ENCODE peak calls at places on chromosomes 2 and 18, in four cellular contexts. V is NB4, E is ovary, F is IMR-90. U is an unnamed sample.

GRCh38 chr18:31325051-31325450 is 7.1 kb downstream of the DSG1 start:
- DNase-seq in E (no peak), F (peak), V (no peak), U (no peak)

GRCh38 chr2:208062113-208062512 is 36.8 kb upstream of the PLEKHM3 start:
- DNase-seq in F (peak), V (peak), E (no peak), U (no peak)

GRCh38 chr2:179444056-179444455 is 179.4 kb upstream of the SESTD1 start:
- DNase-seq in E (no peak), F (peak), V (no peak), U (no peak)

GRCh38 chr2:145379934-145380333 is 860.0 kb upstream of the ZEB2 start:
- DNase-seq in F (no peak), V (no peak), E (no peak), U (no peak)

GRCh38 chr2:231887756-231888155 is 38.4 kb downstream of the NPPC start:
- DNase-seq in V (no peak), E (no peak), F (no peak), U (no peak)

GRCh38 chr2:218430721-218431120 is 11.8 kb downstream of the VIL1 start:
- DNase-seq in V (no peak), E (peak), F (no peak), U (no peak)

GRCh38 chr2:235127909-235128308 is 176.1 kb downstream of the SH3BP4 start:
- DNase-seq in E (no peak), V (no peak), F (no peak), U (no peak)

GRCh38 chr2:232981356-232981755 is 31.7 kb downstream of the NGEF start:
- DNase-seq in E (no peak), F (no peak), V (no peak), U (no peak)

GRCh38 chr2:141595531-141595930 is 535.3 kb downstream of the LRP1B start:
- DNase-seq in F (no peak), V (no peak), E (no peak), U (no peak)

GRCh38 chr18:48827321-48828200 is 123.2 kb downstream of the SMAD7 start:
- DNase-seq in F (peak), E (peak), V (no peak), U (no peak)

GRCh38 chr2:13611939-13612338 is 895.2 kb downstream of the TRIB2 start:
- DNase-seq in V (no peak), F (no peak), E (no peak), U (no peak)

GRCh38 chr2:45307147-45307546 is 297.9 kb upstream of the SIX2 start:
- DNase-seq in E (no peak), F (no peak), V (no peak), U (no peak)

GRCh38 chr2:222769446-222769845 is 91.4 kb upstream of the ACSL3 start:
- DNase-seq in V (no peak), F (no peak), E (no peak), U (no peak)

GRCh38 chr2:95275151-95275515 is 884 bp downstream of the PROM2 start:
- DNase-seq in F (no peak), E (peak), V (no peak), U (no peak)

GRCh38 chr2:179263460-179264237 is 983 bp downstream of the SESTD1 start:
- DNase-seq in V (peak), F (peak), E (peak), U (peak)

GRCh38 chr2:138671566-138671965 is 108.6 kb downstream of the NXPH2 start:
- DNase-seq in V (no peak), E (no peak), F (no peak), U (no peak)

GRCh38 chr2:38743672-38744398 is 7.3 kb downstream of the SRSF7 start:
- DNase-seq in E (no peak), V (no peak), F (no peak), U (no peak)

GRCh38 chr2:174842496-174842895 is 78.2 kb upstream of the CHRNA1 start:
- DNase-seq in E (no peak), V (no peak), F (no peak), U (no peak)

GRCh38 chr2:233005096-233005495 is 8.0 kb downstream of the NGEF start:
- DNase-seq in E (no peak), V (no peak), F (no peak), U (no peak)

GRCh38 chr2:120182019-120182560 is 41.1 kb downstream of the TMEM185B start:
- DNase-seq in E (no peak), F (no peak), V (no peak), U (no peak)

GRCh38 chr2:127619191-127619590 is 26.8 kb upstream of the GPR17 start:
- DNase-seq in V (no peak), F (no peak), E (no peak), U (no peak)

GRCh38 chr2:173806761-173807160 is 158.4 kb downstream of the SP3 start:
- DNase-seq in V (no peak), E (no peak), F (peak), U (no peak)

GRCh38 chr2:187075106-187076070 is 226.4 kb upstream of the ZSWIM2 start:
- DNase-seq in V (no peak), F (no peak), E (no peak), U (no peak)

GRCh38 chr18:35582310-35582682 is 756 bp downstream of the GALNT1 start:
- DNase-seq in F (no peak), V (peak), E (no peak), U (no peak)

GRCh38 chr18:35578481-35578880 is 3.1 kb upstream of the GALNT1 start:
- DNase-seq in V (no peak), E (no peak), F (peak), U (no peak)

GRCh38 chr18:35582899-35583558 is 1.5 kb downstream of the GALNT1 start:
- DNase-seq in V (peak), F (peak), E (no peak), U (no peak)

GRCh38 chr18:35581555-35582309 is at the start of gene GALNT1:
- DNase-seq in V (peak), E (peak), F (peak), U (peak)

DNA sequence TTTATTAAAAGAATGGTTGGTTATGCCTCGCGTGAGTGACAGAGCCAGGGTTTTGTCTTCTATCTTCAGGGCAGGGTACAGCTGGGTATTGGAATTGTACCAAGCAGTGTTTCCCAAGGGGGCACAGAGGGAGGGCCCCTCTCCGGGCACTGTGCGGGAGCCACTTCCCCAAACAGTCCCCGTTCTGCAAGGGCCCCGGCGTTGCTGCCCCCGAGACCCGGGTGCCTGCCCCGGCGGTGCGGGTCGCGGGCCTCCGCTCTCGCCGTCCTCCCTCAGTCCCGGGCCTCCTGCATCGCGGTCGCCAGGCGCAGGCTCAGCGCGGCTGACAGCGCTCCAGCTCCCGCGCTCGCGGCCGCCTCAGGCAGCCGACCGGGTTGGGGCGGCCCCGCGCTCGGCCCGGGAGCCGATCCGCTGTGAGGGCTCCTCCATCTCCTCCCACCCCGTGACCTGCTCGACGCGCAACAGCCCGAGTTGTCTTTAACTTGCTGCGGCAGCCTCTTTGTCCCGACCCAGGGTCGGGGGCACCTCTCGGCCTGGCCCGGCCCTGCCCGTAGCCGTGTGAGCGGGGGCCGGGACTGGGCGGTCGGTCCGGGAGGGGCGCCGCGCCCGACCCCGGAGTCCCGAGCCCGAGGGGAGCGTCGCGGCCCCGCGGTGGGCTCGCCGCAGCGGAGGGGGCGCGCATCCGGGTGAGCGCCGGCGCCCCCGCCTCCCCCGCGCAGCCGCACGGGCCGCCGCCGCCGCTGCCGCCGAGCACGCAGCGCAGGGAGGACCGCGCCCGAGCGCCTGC is 599 bp upstream of the GALNT1 start:
- DNase-seq in F (peak), V (peak), E (peak), U (peak)
- TF ChIP-seq POLR2A in F (no peak), V (no peak), E (no peak), U (peak)

GRCh38 chr2:219569635-219570034 is 1.7 kb downstream of the OBSL1 start:
- DNase-seq in F (no peak), E (no peak), V (no peak), U (no peak)

GRCh38 chr2:219569041-219569440 is 2.3 kb downstream of the OBSL1 start:
- DNase-seq in E (no peak), V (no peak), F (no peak), U (no peak)

GRCh38 chr2:219570924-219571310 is 422 bp downstream of the OBSL1 start:
- DNase-seq in V (peak), E (peak), F (peak), U (no peak)

GRCh38 chr2:219571311-219572236 is at the start of gene OBSL1:
- DNase-seq in V (peak), F (peak), E (peak), U (peak)

DNA sequence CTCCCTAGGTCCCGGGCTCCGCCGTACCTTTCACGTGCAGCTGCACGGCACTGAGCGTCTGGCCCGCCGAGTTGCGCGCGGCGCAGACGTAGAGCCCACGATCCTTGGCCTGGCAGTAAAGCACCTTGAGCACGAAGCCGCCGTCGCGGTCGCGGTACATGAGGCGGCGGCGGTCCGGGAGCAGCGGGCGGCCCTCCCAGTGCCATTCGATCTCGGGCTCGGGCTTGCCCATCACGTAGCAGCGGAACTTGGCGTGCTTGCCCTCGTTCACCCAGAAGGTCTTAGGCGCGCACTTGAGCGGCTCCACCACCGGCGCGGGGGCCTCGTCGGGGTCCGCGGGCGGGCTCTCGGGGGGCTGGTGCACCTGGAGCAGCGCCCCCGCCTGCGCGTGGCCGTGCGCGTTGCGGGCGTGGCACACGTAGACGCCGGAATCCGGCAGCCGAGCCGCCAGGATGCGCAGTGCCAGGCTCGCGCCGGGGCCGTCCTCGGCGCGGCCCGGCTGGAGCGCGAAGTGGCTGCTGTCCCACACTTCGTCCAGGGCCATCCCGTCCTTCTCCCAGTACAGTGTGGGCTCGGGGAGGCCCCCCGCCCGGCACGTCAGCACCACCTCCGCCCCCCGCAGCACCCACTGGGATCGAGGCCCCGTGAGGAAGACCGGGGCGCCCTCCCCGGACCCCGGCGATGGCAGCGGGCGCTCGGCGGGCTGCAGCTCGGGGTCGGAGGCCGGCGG is 980 bp downstream of the OBSL1 start:
- DNase-seq in E (peak), V (peak), F (peak), U (no peak)
- TF ChIP-seq POLR2A in E (no peak), V (no peak), F (no peak), U (peak)

GRCh38 chr2:96502891-96503636 is 2.1 kb downstream of the NEURL3 start:
- DNase-seq in V (no peak), F (no peak), E (peak), U (no peak)
- TF ChIP-seq POLR2A in V (no peak), F (no peak), E (no peak), U (no peak)

DNA sequence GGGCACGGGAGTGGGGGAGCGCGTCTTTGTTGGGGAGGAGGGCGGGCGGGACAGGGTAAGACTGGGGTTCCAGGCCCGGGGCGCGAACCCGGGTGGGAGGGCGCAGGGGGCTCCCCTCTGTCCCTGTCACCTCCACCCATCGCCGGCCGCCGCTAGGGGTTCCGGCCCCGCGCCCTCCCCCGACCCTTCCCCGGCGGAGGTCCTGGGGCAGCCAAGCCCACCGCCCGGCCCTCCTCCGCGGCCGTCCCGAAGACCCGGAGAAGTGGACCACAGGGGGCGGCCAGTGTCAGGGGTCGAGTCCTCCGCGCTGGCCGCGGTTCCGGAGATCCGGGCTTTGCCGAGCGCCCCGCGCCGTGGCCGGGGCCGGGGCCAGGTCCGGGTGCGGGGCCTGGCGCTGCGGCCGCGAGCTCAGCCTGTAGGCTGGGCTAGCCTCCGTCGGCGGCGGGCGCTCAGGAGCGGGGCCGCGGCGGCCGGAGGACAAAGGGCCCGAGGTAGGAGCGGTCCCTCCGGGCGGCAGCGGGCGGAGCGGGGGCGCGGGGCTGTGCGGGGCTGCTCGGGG is 16.6 kb upstream of the E2F6 start:
- DNase-seq in E (peak), V (no peak), F (no peak), U (no peak)
- TF ChIP-seq POLR2A in E (peak), V (no peak), F (no peak), U (no peak)

GRCh38 chr2:97997774-97998392 is 2.1 kb upstream of the TMEM131 start:
- DNase-seq in E (no peak), V (no peak), F (no peak), U (no peak)

GRCh38 chr2:97996679-97997078 is 931 bp upstream of the TMEM131 start:
- DNase-seq in V (peak), E (peak), F (no peak), U (no peak)

GRCh38 chr2:97995026-97995733 is 568 bp downstream of the TMEM131 start:
- DNase-seq in E (no peak), F (peak), V (peak), U (peak)

GRCh38 chr2:97993926-97994325 is 1.8 kb downstream of the TMEM131 start:
- DNase-seq in E (no peak), F (no peak), V (peak), U (no peak)

GRCh38 chr2:97995734-97996624 is at the start of gene TMEM131:
- DNase-seq in V (peak), F (peak), E (peak), U (peak)
- TF ChIP-seq POLR2A in V (peak), F (no peak), E (no peak), U (peak)

GRCh38 chr2:99140056-99140859 is 1.2 kb upstream of the C2orf15 start:
- DNase-seq in V (no peak), F (peak), E (no peak), U (no peak)

GRCh38 chr2:99139003-99139402 is 2.5 kb upstream of the C2orf15 start:
- DNase-seq in F (no peak), V (no peak), E (no peak), U (no peak)

GRCh38 chr2:99141110-99142108 is at the start of gene C2orf15:
- DNase-seq in F (peak), E (peak), V (peak), U (peak)

DNA sequence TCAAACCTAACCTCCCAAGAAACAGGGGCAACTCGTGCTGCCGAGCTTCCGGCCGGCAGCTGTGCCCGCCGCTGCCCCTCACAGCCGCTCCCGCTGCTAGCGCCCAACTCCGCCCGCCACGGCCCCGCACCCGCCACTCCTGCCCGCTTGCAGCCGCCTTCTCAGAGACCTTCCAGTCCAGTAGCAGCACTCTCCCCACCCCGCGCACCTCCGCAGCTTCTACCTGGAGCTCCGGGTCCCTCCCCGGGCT is 722 bp upstream of the C2orf15 start:
- DNase-seq in F (no peak), E (no peak), V (no peak), U (peak)
- TF ChIP-seq POLR2A in F (no peak), E (peak), V (no peak), U (peak)

GRCh38 chr2:197498937-197499593 is 575 bp downstream of the HSPD1 start:
- DNase-seq in V (peak), E (peak), F (peak), U (no peak)

GRCh38 chr2:197502201-197502600 is 2.0 kb downstream of the HSPE1 start:
- DNase-seq in E (no peak), V (no peak), F (no peak), U (no peak)

GRCh38 chr2:197498627-197498936 is 1.1 kb downstream of the HSPD1 start:
- DNase-seq in F (no peak), V (no peak), E (no peak), U (no peak)

GRCh38 chr2:197500503-197501179 is 462 bp downstream of the HSPE1 start:
- DNase-seq in E (no peak), V (no peak), F (peak), U (no peak)

GRCh38 chr2:197499594-197500502 is at the start of the genes HSPD1 and HSPE1:
- DNase-seq in F (peak), V (peak), E (peak), U (peak)
- TF ChIP-seq POLR2A in F (peak), V (peak), E (peak), U (peak)

DNA sequence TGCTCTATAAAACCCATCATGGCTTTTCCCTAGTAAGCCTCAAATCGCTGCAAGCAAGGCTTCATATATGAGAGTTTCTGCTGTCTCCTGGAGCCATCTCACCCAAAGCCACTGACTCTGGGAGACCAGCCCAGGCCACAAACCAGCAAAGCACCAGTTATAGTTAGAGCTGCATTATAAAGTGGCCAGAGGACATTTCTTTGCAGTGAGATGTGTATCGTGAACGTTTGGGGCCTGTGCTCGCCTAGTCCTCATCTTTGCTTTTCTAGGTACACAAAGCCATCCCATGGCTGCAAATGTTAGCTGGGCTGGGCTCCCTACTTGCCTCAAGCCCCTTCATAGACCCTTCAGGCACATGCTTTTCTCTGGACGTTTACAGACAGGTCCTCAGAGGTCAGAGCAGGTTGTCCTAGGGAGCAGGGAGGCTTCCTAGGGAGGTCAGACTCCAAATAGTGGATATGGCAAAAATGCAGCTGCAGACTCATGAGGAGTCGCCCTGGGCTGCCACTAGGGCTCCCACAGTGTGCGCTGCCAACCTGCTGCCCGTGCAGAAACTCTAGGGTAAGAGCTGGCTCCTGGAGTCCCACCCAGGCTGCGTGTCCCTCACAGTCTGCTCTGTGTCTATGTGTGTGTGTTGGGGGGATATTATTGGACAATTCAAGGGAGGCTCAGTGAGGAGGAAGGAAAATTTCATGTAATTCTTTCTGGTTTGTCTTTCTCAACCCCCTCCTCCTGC is 141.0 kb downstream of the RPIA start:
- DNase-seq in F (no peak), V (peak), E (no peak), U (no peak)
- TF ChIP-seq POLR2A in F (no peak), V (no peak), E (no peak), U (no peak)

U was measured in H54.